ENCODE peak calls at places on chromosome 6, in seven cellular contexts. R, C, J, E, X, B and L are unnamed samples.

GRCh38 chr6:8383584-8383983 is 51.8 kb downstream of the SLC35B3 start:
- DNase-seq in R (no peak), C (no peak), J (no peak), E (no peak), X (peak), B (no peak), L (no peak)

GRCh38 chr6:140174509-140174908 is 800.1 kb upstream of the CITED2 start:
- DNase-seq in R (no peak), C (no peak), J (no peak), E (no peak), X (no peak), B (peak), L (peak)

GRCh38 chr6:75693534-75693933 is 55.5 kb upstream of the MYO6 start:
- DNase-seq in R (no peak), C (no peak), J (no peak), E (no peak), X (no peak), B (no peak), L (no peak)

GRCh38 chr6:131643262-131643631 is 6.1 kb downstream of the ENPP3 start:
- DNase-seq in R (no peak), C (no peak), J (no peak), E (peak), X (no peak), B (no peak), L (no peak)

GRCh38 chr6:1262704-1263038 is 49.2 kb upstream of the FOXQ1 start:
- DNase-seq in R (no peak), C (no peak), J (no peak), E (no peak), X (no peak), B (no peak), L (no peak)

GRCh38 chr6:39416728-39417127 is 94.2 kb upstream of the KCNK16 start:
- DNase-seq in R (no peak), C (no peak), J (no peak), E (no peak), X (no peak), B (peak), L (peak)

GRCh38 chr6:161644521-161644920 is 370.7 kb upstream of the AGPAT4 start:
- DNase-seq in R (no peak), C (no peak), J (no peak), E (no peak), X (no peak), B (no peak), L (no peak)

GRCh38 chr6:106519460-106520394 is 109.6 kb downstream of the RTN4IP1 start:
- DNase-seq in R (peak), C (peak), J (peak), E (no peak), X (no peak), B (peak), L (peak)